ENCODE peak calls at places on chromosomes 11 and 22, in nine cellular contexts. One of them, this sample, is unnamed.
A peak's percentile ranks its signal among the peaks of the same experiment; 100 is the strongest.

GRCh38 chr22:23156286-23156685 is 11.0 kb downstream of the RAB36 start:
- DNase-seq in esophagus squamous epithelium: no peak
- DNase-seq in GM13977: no peak
- DNase-seq in uterus: no peak
- DNase-seq in omental fat pad: no peak
- DNase-seq in sigmoid colon: no peak
- DNase-seq in WTC11: peak; percentile 50
- DNase-seq in SK-N-SH: no peak
- DNase-seq in fibroblast of mammary gland: no peak
- DNase-seq in this sample: no peak

GRCh38 chr11:67504950-67505561 is at the start of gene PITPNM1:
- DNase-seq in uterus: no peak
- DNase-seq in esophagus squamous epithelium: no peak
- DNase-seq in GM13977: peak; percentile 92
- DNase-seq in fibroblast of mammary gland: no peak
- DNase-seq in sigmoid colon: peak; percentile 80
- DNase-seq in omental fat pad: no peak
- DNase-seq in WTC11: peak; percentile 78
- DNase-seq in SK-N-SH: peak; percentile 86
- DNase-seq in this sample: peak; percentile 57

GRCh38 chr11:706439-706956 is 467 bp downstream of the EPS8L2 start:
- DNase-seq in SK-N-SH: no peak
- DNase-seq in fibroblast of mammary gland: peak; percentile 56
- DNase-seq in sigmoid colon: no peak
- DNase-seq in omental fat pad: no peak
- DNase-seq in esophagus squamous epithelium: no peak
- DNase-seq in WTC11: no peak
- DNase-seq in GM13977: no peak
- DNase-seq in uterus: no peak
- DNase-seq in this sample: peak; percentile 78

GRCh38 chr11:15190611-15191010 is 75.9 kb downstream of the INSC start:
- DNase-seq in omental fat pad: no peak
- DNase-seq in WTC11: no peak
- DNase-seq in sigmoid colon: no peak
- DNase-seq in GM13977: no peak
- DNase-seq in SK-N-SH: no peak
- DNase-seq in esophagus squamous epithelium: no peak
- DNase-seq in uterus: no peak
- DNase-seq in fibroblast of mammary gland: no peak
- DNase-seq in this sample: no peak

GRCh38 chr11:13465909-13466371 is 2.9 kb upstream of the BTBD10 start:
- DNase-seq in omental fat pad: no peak
- DNase-seq in WTC11: no peak
- DNase-seq in sigmoid colon: no peak
- DNase-seq in GM13977: peak; percentile 40
- DNase-seq in uterus: no peak
- DNase-seq in esophagus squamous epithelium: no peak
- DNase-seq in SK-N-SH: peak; percentile 58
- DNase-seq in fibroblast of mammary gland: peak; percentile 61
- DNase-seq in this sample: peak; percentile 47

GRCh38 chr11:35688023-35688422 is 25.4 kb downstream of the TRIM44 start:
- DNase-seq in fibroblast of mammary gland: peak; percentile 71
- DNase-seq in GM13977: no peak
- DNase-seq in sigmoid colon: no peak
- DNase-seq in SK-N-SH: no peak
- DNase-seq in WTC11: no peak
- DNase-seq in uterus: no peak
- DNase-seq in omental fat pad: no peak
- DNase-seq in esophagus squamous epithelium: no peak
- DNase-seq in this sample: no peak

GRCh38 chr11:124748481-124749338 is 3.3 kb downstream of the VSIG2 start:
- DNase-seq in WTC11: no peak
- DNase-seq in uterus: peak; percentile 57
- DNase-seq in GM13977: peak; percentile 23
- DNase-seq in omental fat pad: no peak
- DNase-seq in sigmoid colon: no peak
- DNase-seq in esophagus squamous epithelium: no peak
- DNase-seq in fibroblast of mammary gland: peak; percentile 38
- DNase-seq in SK-N-SH: no peak
- DNase-seq in this sample: no peak

GRCh38 chr11:97856666-97857065 is 1164.1 kb upstream of the CNTN5 start:
- DNase-seq in omental fat pad: no peak
- DNase-seq in sigmoid colon: no peak
- DNase-seq in uterus: no peak
- DNase-seq in WTC11: no peak
- DNase-seq in esophagus squamous epithelium: no peak
- DNase-seq in fibroblast of mammary gland: no peak
- DNase-seq in GM13977: no peak
- DNase-seq in SK-N-SH: no peak
- DNase-seq in this sample: no peak

GRCh38 chr11:123653997-123654565 is 343 bp downstream of the SCN3B start:
- DNase-seq in WTC11: peak; percentile 64
- DNase-seq in sigmoid colon: peak; percentile 66
- DNase-seq in fibroblast of mammary gland: peak; percentile 18
- DNase-seq in esophagus squamous epithelium: no peak
- DNase-seq in uterus: no peak
- DNase-seq in SK-N-SH: peak; percentile 81
- DNase-seq in GM13977: peak; percentile 74
- DNase-seq in omental fat pad: no peak
- DNase-seq in this sample: peak; percentile 34

GRCh38 chr22:38104084-38104483 is 6.4 kb downstream of the BAIAP2L2 start:
- DNase-seq in WTC11: peak; percentile 62
- DNase-seq in esophagus squamous epithelium: no peak
- DNase-seq in uterus: no peak
- DNase-seq in sigmoid colon: no peak
- DNase-seq in SK-N-SH: no peak
- DNase-seq in fibroblast of mammary gland: peak; percentile 33
- DNase-seq in GM13977: peak; percentile 39
- DNase-seq in omental fat pad: no peak
- DNase-seq in this sample: peak; percentile 27

DNA sequence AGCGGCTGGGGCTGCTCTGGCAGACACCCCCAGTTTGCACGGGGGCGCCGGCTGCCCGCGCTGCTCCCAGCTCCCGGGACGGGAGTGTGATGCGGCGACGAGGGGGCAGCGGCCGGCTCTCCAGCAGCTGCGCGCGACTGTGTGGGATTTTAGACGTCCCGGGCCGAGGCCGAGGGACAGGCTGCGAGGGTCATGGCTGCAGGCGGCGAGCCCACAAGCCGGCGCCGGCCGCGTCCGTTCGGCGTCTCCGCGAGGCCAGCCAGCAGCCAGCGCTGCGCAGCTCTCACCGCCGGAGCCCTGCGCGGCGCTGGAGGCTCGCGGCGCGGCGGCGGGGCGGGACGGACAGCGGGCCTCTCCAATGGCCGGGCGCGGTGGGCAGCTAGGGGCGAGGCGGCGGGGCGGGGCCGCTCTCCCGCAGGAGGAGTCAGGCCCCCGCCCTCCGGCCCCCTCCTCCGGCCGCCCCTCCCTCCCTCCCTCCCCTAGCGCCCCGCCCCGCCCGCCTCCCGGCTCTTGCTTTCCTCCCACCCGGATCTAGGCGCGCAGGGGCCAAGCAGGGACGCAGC is at the start of gene FZD4:
- DNase-seq in WTC11: peak; percentile 91
- DNase-seq in GM13977: peak; percentile 95
- DNase-seq in omental fat pad: peak; percentile 60
- DNase-seq in sigmoid colon: peak; percentile 95
- DNase-seq in esophagus squamous epithelium: no peak
- DNase-seq in SK-N-SH: peak; percentile 98
- DNase-seq in uterus: peak; percentile 91
- DNase-seq in fibroblast of mammary gland: peak; percentile 75
- DNase-seq in this sample: peak; percentile 89
- TF ChIP-seq CTCF in WTC11: no peak
- TF ChIP-seq CTCF in GM13977: no peak
- TF ChIP-seq CTCF in omental fat pad: no peak
- TF ChIP-seq CTCF in sigmoid colon: no peak
- TF ChIP-seq CTCF in esophagus squamous epithelium: no peak
- TF ChIP-seq CTCF in SK-N-SH: no peak
- TF ChIP-seq CTCF in uterus: no peak
- TF ChIP-seq CTCF in fibroblast of mammary gland: no peak
- TF ChIP-seq CTCF in this sample: no peak

GRCh38 chr11:41613321-41613720 is 153.9 kb upstream of the LRRC4C start:
- DNase-seq in SK-N-SH: no peak
- DNase-seq in omental fat pad: no peak
- DNase-seq in fibroblast of mammary gland: peak; percentile 1
- DNase-seq in uterus: no peak
- DNase-seq in esophagus squamous epithelium: no peak
- DNase-seq in sigmoid colon: no peak
- DNase-seq in GM13977: no peak
- DNase-seq in WTC11: no peak
- DNase-seq in this sample: no peak

GRCh38 chr11:41612415-41612814 is 153.0 kb upstream of the LRRC4C start:
- DNase-seq in WTC11: no peak
- DNase-seq in esophagus squamous epithelium: no peak
- DNase-seq in sigmoid colon: no peak
- DNase-seq in SK-N-SH: no peak
- DNase-seq in fibroblast of mammary gland: no peak
- DNase-seq in omental fat pad: no peak
- DNase-seq in uterus: no peak
- DNase-seq in GM13977: no peak
- DNase-seq in this sample: peak; percentile 9
- TF ChIP-seq CTCF in WTC11: no peak
- TF ChIP-seq CTCF in esophagus squamous epithelium: no peak
- TF ChIP-seq CTCF in sigmoid colon: no peak
- TF ChIP-seq CTCF in SK-N-SH: peak; percentile 30
- TF ChIP-seq CTCF in fibroblast of mammary gland: no peak
- TF ChIP-seq CTCF in omental fat pad: no peak
- TF ChIP-seq CTCF in uterus: no peak
- TF ChIP-seq CTCF in GM13977: peak; percentile 23
- TF ChIP-seq CTCF in this sample: peak; percentile 34

GRCh38 chr11:61512435-61512834 is 3.9 kb downstream of the LRRC10B start:
- DNase-seq in GM13977: no peak
- DNase-seq in sigmoid colon: no peak
- DNase-seq in SK-N-SH: no peak
- DNase-seq in WTC11: no peak
- DNase-seq in uterus: no peak
- DNase-seq in omental fat pad: no peak
- DNase-seq in fibroblast of mammary gland: no peak
- DNase-seq in esophagus squamous epithelium: no peak
- DNase-seq in this sample: no peak
- TF ChIP-seq CTCF in GM13977: no peak
- TF ChIP-seq CTCF in sigmoid colon: no peak
- TF ChIP-seq CTCF in SK-N-SH: no peak
- TF ChIP-seq CTCF in WTC11: no peak
- TF ChIP-seq CTCF in uterus: no peak
- TF ChIP-seq CTCF in omental fat pad: no peak
- TF ChIP-seq CTCF in fibroblast of mammary gland: no peak
- TF ChIP-seq CTCF in esophagus squamous epithelium: no peak
- TF ChIP-seq CTCF in this sample: no peak

DNA sequence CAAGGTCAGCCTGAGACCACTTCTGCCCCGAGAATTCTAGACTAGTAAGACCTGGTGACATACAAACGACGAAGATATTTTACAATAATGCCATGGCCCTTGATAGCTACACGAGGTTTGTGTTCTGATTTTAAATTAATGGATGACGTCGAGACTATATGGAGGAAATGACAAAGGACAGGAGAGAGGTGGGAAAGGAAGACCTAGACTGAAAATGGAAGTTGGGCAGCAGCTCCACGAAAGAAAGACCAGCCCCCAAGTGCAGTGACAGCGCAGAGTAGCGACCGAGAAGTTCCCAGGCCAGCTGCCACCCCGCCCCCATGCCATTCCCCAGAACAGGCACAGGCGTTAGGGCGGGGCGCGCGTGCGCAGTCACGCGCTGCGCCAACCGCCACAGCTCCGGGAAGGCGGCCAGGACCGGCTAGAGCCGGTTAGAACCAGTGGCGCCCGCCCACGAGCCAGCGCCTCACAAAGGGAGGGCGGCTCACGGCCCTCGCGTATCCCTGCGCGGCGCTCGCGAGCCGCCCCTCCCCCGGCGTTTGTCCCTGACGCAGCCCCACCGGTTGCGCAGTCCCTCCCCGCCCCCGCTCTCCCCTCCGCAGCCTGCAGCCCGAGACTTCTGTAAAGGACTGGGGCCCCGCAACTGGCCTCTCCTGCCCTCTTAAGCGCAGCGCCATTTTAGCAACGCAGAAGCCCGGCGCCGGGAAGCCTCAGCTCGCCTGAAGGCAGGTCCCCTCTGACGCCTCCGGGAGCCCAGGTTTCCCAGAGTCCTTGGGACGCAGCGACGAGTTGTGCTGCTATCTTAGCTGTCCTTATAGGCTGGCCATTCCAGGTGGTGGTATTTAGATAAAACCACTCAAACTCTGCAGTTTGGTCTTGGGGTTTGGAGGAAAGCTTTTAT is 1.5 kb upstream of the MALAT1 start:
- DNase-seq in fibroblast of mammary gland: peak; percentile 98
- DNase-seq in sigmoid colon: peak; percentile 100
- DNase-seq in uterus: peak; percentile 99
- DNase-seq in SK-N-SH: peak; percentile 91
- DNase-seq in esophagus squamous epithelium: peak; percentile 92
- DNase-seq in WTC11: peak; percentile 98
- DNase-seq in omental fat pad: peak; percentile 95
- DNase-seq in GM13977: peak; percentile 87
- DNase-seq in this sample: peak; percentile 98
- TF ChIP-seq CTCF in fibroblast of mammary gland: no peak
- TF ChIP-seq CTCF in sigmoid colon: no peak
- TF ChIP-seq CTCF in uterus: no peak
- TF ChIP-seq CTCF in SK-N-SH: peak; percentile 15
- TF ChIP-seq CTCF in esophagus squamous epithelium: no peak
- TF ChIP-seq CTCF in WTC11: no peak
- TF ChIP-seq CTCF in omental fat pad: no peak
- TF ChIP-seq CTCF in GM13977: no peak
- TF ChIP-seq CTCF in this sample: no peak

This sample was measured in MCF 10A.